ENCODE peak calls at places on chromosomes 5 and 9, in eight cellular contexts. One of them, this sample, is unnamed.

GRCh38 chr5:115820846-115821245 is 4.4 kb upstream of the CDO1 start:
- DNase-seq in MM.1S: no peak
- DNase-seq in adrenal gland: no peak
- DNase-seq in brain microvascular endothelial cell: no peak
- DNase-seq in CD4-positive, alpha-beta T cell: no peak
- DNase-seq in HCT116: no peak
- DNase-seq in OCI-LY7: no peak
- DNase-seq in PC-9: no peak
- DNase-seq in this sample: no peak

GRCh38 chr9:107929439-107929838 is 439.9 kb upstream of the KLF4 start:
- DNase-seq in MM.1S: no peak
- DNase-seq in adrenal gland: peak; percentile 70
- DNase-seq in HCT116: no peak
- DNase-seq in OCI-LY7: no peak
- DNase-seq in CD4-positive, alpha-beta T cell: no peak
- DNase-seq in brain microvascular endothelial cell: peak; percentile 16
- DNase-seq in PC-9: no peak
- DNase-seq in this sample: peak; percentile 68

GRCh38 chr5:108461628-108462367 is 79.9 kb upstream of the FBXL17 start:
- DNase-seq in MM.1S: peak; percentile 22
- DNase-seq in PC-9: no peak
- DNase-seq in adrenal gland: no peak
- DNase-seq in brain microvascular endothelial cell: peak; percentile 76
- DNase-seq in CD4-positive, alpha-beta T cell: no peak
- DNase-seq in OCI-LY7: no peak
- DNase-seq in HCT116: no peak
- DNase-seq in this sample: peak; percentile 21

GRCh38 chr9:119284118-119284517 is 85.1 kb downstream of the BRINP1 start:
- DNase-seq in brain microvascular endothelial cell: no peak
- DNase-seq in OCI-LY7: no peak
- DNase-seq in CD4-positive, alpha-beta T cell: no peak
- DNase-seq in HCT116: no peak
- DNase-seq in MM.1S: no peak
- DNase-seq in adrenal gland: no peak
- DNase-seq in PC-9: no peak
- DNase-seq in this sample: no peak

GRCh38 chr5:61916621-61917620 is 389.1 kb upstream of the KIF2A start:
- DNase-seq in adrenal gland: no peak
- DNase-seq in CD4-positive, alpha-beta T cell: no peak
- DNase-seq in OCI-LY7: no peak
- DNase-seq in HCT116: no peak
- DNase-seq in MM.1S: no peak
- DNase-seq in PC-9: no peak
- DNase-seq in brain microvascular endothelial cell: no peak
- DNase-seq in this sample: peak; percentile 100

GRCh38 chr5:111580956-111581355 is 68.6 kb upstream of the STARD4 start:
- DNase-seq in adrenal gland: no peak
- DNase-seq in MM.1S: no peak
- DNase-seq in OCI-LY7: no peak
- DNase-seq in HCT116: no peak
- DNase-seq in CD4-positive, alpha-beta T cell: no peak
- DNase-seq in brain microvascular endothelial cell: no peak
- DNase-seq in PC-9: no peak
- DNase-seq in this sample: no peak

GRCh38 chr5:41402845-41403244 is 107.6 kb downstream of the PLCXD3 start:
- DNase-seq in OCI-LY7: no peak
- DNase-seq in brain microvascular endothelial cell: no peak
- DNase-seq in PC-9: no peak
- DNase-seq in HCT116: no peak
- DNase-seq in MM.1S: no peak
- DNase-seq in adrenal gland: no peak
- DNase-seq in CD4-positive, alpha-beta T cell: no peak
- DNase-seq in this sample: no peak

GRCh38 chr5:179623001-179623905 is at the start of gene HNRNPH1:
- DNase-seq in MM.1S: peak; percentile 99
- DNase-seq in OCI-LY7: peak; percentile 98
- DNase-seq in PC-9: peak; percentile 93
- DNase-seq in brain microvascular endothelial cell: peak; percentile 98
- DNase-seq in adrenal gland: peak; percentile 99
- DNase-seq in CD4-positive, alpha-beta T cell: peak; percentile 98
- DNase-seq in HCT116: peak; percentile 97
- DNase-seq in this sample: peak; percentile 96

GRCh38 chr9:29416204-29416603 is 1842.9 kb upstream of the C9orf72 start:
- DNase-seq in adrenal gland: no peak
- DNase-seq in MM.1S: no peak
- DNase-seq in OCI-LY7: no peak
- DNase-seq in PC-9: no peak
- DNase-seq in brain microvascular endothelial cell: no peak
- DNase-seq in CD4-positive, alpha-beta T cell: no peak
- DNase-seq in HCT116: no peak
- DNase-seq in this sample: no peak

GRCh38 chr9:111815200-111816070 is 20.7 kb upstream of the SHOC1 start:
- DNase-seq in brain microvascular endothelial cell: no peak
- DNase-seq in MM.1S: no peak
- DNase-seq in PC-9: no peak
- DNase-seq in OCI-LY7: no peak
- DNase-seq in adrenal gland: no peak
- DNase-seq in HCT116: no peak
- DNase-seq in CD4-positive, alpha-beta T cell: no peak
- DNase-seq in this sample: no peak

GRCh38 chr9:419571-420156 is 205.0 kb downstream of the DOCK8 start:
- DNase-seq in MM.1S: no peak
- DNase-seq in CD4-positive, alpha-beta T cell: no peak
- DNase-seq in OCI-LY7: no peak
- DNase-seq in PC-9: peak; percentile 97
- DNase-seq in brain microvascular endothelial cell: peak; percentile 12
- DNase-seq in HCT116: no peak
- DNase-seq in adrenal gland: no peak
- DNase-seq in this sample: peak; percentile 23

GRCh38 chr9:85258229-85258628 is 483.5 kb downstream of the AGTPBP1 start:
- DNase-seq in MM.1S: no peak
- DNase-seq in PC-9: no peak
- DNase-seq in adrenal gland: no peak
- DNase-seq in CD4-positive, alpha-beta T cell: no peak
- DNase-seq in brain microvascular endothelial cell: no peak
- DNase-seq in OCI-LY7: no peak
- DNase-seq in HCT116: no peak
- DNase-seq in this sample: no peak

GRCh38 chr5:172954277-172954676 is 4.9 kb upstream of the RPL26L1 start:
- DNase-seq in OCI-LY7: no peak
- DNase-seq in HCT116: no peak
- DNase-seq in CD4-positive, alpha-beta T cell: no peak
- DNase-seq in brain microvascular endothelial cell: no peak
- DNase-seq in MM.1S: no peak
- DNase-seq in adrenal gland: no peak
- DNase-seq in PC-9: no peak
- DNase-seq in this sample: no peak

GRCh38 chr5:10797246-10797645 is 36.2 kb upstream of the DAP start:
- DNase-seq in CD4-positive, alpha-beta T cell: no peak
- DNase-seq in HCT116: no peak
- DNase-seq in PC-9: peak; percentile 12
- DNase-seq in MM.1S: no peak
- DNase-seq in OCI-LY7: no peak
- DNase-seq in adrenal gland: no peak
- DNase-seq in brain microvascular endothelial cell: no peak
- DNase-seq in this sample: peak; percentile 55

GRCh38 chr5:68932830-68933434 is 160.9 kb upstream of the SLC30A5 start:
- DNase-seq in OCI-LY7: peak; percentile 80
- DNase-seq in HCT116: peak; percentile 7
- DNase-seq in CD4-positive, alpha-beta T cell: no peak
- DNase-seq in adrenal gland: peak; percentile 12
- DNase-seq in PC-9: no peak
- DNase-seq in MM.1S: no peak
- DNase-seq in brain microvascular endothelial cell: no peak
- DNase-seq in this sample: no peak

GRCh38 chr5:143364061-143364460 is 39.4 kb downstream of the NR3C1 start:
- DNase-seq in brain microvascular endothelial cell: no peak
- DNase-seq in PC-9: no peak
- DNase-seq in MM.1S: no peak
- DNase-seq in CD4-positive, alpha-beta T cell: no peak
- DNase-seq in HCT116: no peak
- DNase-seq in adrenal gland: no peak
- DNase-seq in OCI-LY7: no peak
- DNase-seq in this sample: no peak

GRCh38 chr9:38039090-38039906 is 29.7 kb downstream of the SHB start:
- DNase-seq in brain microvascular endothelial cell: peak; percentile 33
- DNase-seq in HCT116: peak; percentile 42
- DNase-seq in PC-9: peak; percentile 86
- DNase-seq in OCI-LY7: no peak
- DNase-seq in CD4-positive, alpha-beta T cell: no peak
- DNase-seq in MM.1S: no peak
- DNase-seq in adrenal gland: no peak
- DNase-seq in this sample: no peak
- H3K27ac ChIP-seq in brain microvascular endothelial cell: peak overlapping the region; percentile 54
- H3K27ac ChIP-seq in HCT116: peak overlapping the region; percentile 50
- H3K27ac ChIP-seq in PC-9: peak overlapping the region; percentile 93
- H3K27ac ChIP-seq in OCI-LY7: no peak overlapping the region
- H3K27ac ChIP-seq in CD4-positive, alpha-beta T cell: no peak overlapping the region
- H3K27ac ChIP-seq in MM.1S: no peak overlapping the region
- H3K27ac ChIP-seq in adrenal gland: no peak overlapping the region
- H3K27ac ChIP-seq in this sample: no peak overlapping the region

GRCh38 chr5:139869042-139869790 is 73.6 kb downstream of the PSD2 start:
- DNase-seq in HCT116: no peak
- DNase-seq in adrenal gland: no peak
- DNase-seq in CD4-positive, alpha-beta T cell: no peak
- DNase-seq in brain microvascular endothelial cell: no peak
- DNase-seq in PC-9: peak; percentile 43
- DNase-seq in OCI-LY7: no peak
- DNase-seq in MM.1S: no peak
- DNase-seq in this sample: no peak

GRCh38 chr5:139870677-139871076 is 75.1 kb downstream of the PSD2 start:
- DNase-seq in CD4-positive, alpha-beta T cell: no peak
- DNase-seq in PC-9: no peak
- DNase-seq in adrenal gland: no peak
- DNase-seq in OCI-LY7: no peak
- DNase-seq in brain microvascular endothelial cell: no peak
- DNase-seq in MM.1S: no peak
- DNase-seq in HCT116: no peak
- DNase-seq in this sample: no peak

GRCh38 chr5:139871624-139872023 is 76.0 kb downstream of the PSD2 start:
- DNase-seq in CD4-positive, alpha-beta T cell: no peak
- DNase-seq in OCI-LY7: no peak
- DNase-seq in MM.1S: no peak
- DNase-seq in HCT116: no peak
- DNase-seq in brain microvascular endothelial cell: no peak
- DNase-seq in adrenal gland: no peak
- DNase-seq in PC-9: no peak
- DNase-seq in this sample: peak; percentile 16

GRCh38 chr5:139873033-139873794 is 77.6 kb downstream of the PSD2 start:
- DNase-seq in OCI-LY7: no peak
- DNase-seq in PC-9: no peak
- DNase-seq in adrenal gland: no peak
- DNase-seq in HCT116: no peak
- DNase-seq in MM.1S: no peak
- DNase-seq in brain microvascular endothelial cell: no peak
- DNase-seq in CD4-positive, alpha-beta T cell: no peak
- DNase-seq in this sample: no peak

GRCh38 chr5:139872052-139872766 is 76.6 kb downstream of the PSD2 start:
- DNase-seq in HCT116: no peak
- DNase-seq in CD4-positive, alpha-beta T cell: no peak
- DNase-seq in MM.1S: no peak
- DNase-seq in OCI-LY7: no peak
- DNase-seq in brain microvascular endothelial cell: no peak
- DNase-seq in adrenal gland: no peak
- DNase-seq in PC-9: no peak
- DNase-seq in this sample: no peak
- TF ChIP-seq CTCF in HCT116: peak; percentile 35
- TF ChIP-seq CTCF in CD4-positive, alpha-beta T cell: no peak
- TF ChIP-seq CTCF in MM.1S: no peak
- TF ChIP-seq CTCF in OCI-LY7: peak; percentile 60
- TF ChIP-seq CTCF in brain microvascular endothelial cell: peak; percentile 36
- TF ChIP-seq CTCF in adrenal gland: no peak
- TF ChIP-seq CTCF in PC-9: no peak
- TF ChIP-seq CTCF in this sample: no peak

GRCh38 chr9:14705079-14705478 is 11.8 kb upstream of the ZDHHC21 start:
- DNase-seq in OCI-LY7: no peak
- DNase-seq in HCT116: no peak
- DNase-seq in MM.1S: no peak
- DNase-seq in PC-9: no peak
- DNase-seq in CD4-positive, alpha-beta T cell: no peak
- DNase-seq in adrenal gland: no peak
- DNase-seq in brain microvascular endothelial cell: no peak
- DNase-seq in this sample: no peak

GRCh38 chr9:14704281-14704680 is 11.0 kb upstream of the ZDHHC21 start:
- DNase-seq in HCT116: no peak
- DNase-seq in MM.1S: no peak
- DNase-seq in OCI-LY7: no peak
- DNase-seq in CD4-positive, alpha-beta T cell: no peak
- DNase-seq in adrenal gland: no peak
- DNase-seq in brain microvascular endothelial cell: no peak
- DNase-seq in PC-9: no peak
- DNase-seq in this sample: no peak

GRCh38 chr9:14710804-14711203 is 11.7 kb downstream of the CER1 start:
- DNase-seq in CD4-positive, alpha-beta T cell: no peak
- DNase-seq in brain microvascular endothelial cell: peak; percentile 73
- DNase-seq in HCT116: no peak
- DNase-seq in MM.1S: no peak
- DNase-seq in adrenal gland: no peak
- DNase-seq in OCI-LY7: no peak
- DNase-seq in PC-9: no peak
- DNase-seq in this sample: peak; percentile 89

GRCh38 chr9:14702200-14702599 is 9.0 kb upstream of the ZDHHC21 start:
- DNase-seq in HCT116: no peak
- DNase-seq in MM.1S: no peak
- DNase-seq in CD4-positive, alpha-beta T cell: no peak
- DNase-seq in PC-9: no peak
- DNase-seq in OCI-LY7: no peak
- DNase-seq in adrenal gland: no peak
- DNase-seq in brain microvascular endothelial cell: no peak
- DNase-seq in this sample: no peak

GRCh38 chr9:14706530-14707140 is 13.4 kb upstream of the ZDHHC21 start:
- DNase-seq in HCT116: no peak
- DNase-seq in brain microvascular endothelial cell: no peak
- DNase-seq in PC-9: no peak
- DNase-seq in CD4-positive, alpha-beta T cell: no peak
- DNase-seq in adrenal gland: no peak
- DNase-seq in MM.1S: no peak
- DNase-seq in OCI-LY7: peak; percentile 24
- DNase-seq in this sample: no peak
- H3K27ac ChIP-seq in HCT116: no peak overlapping the region
- H3K27ac ChIP-seq in brain microvascular endothelial cell: no peak overlapping the region
- H3K27ac ChIP-seq in PC-9: no peak overlapping the region
- H3K27ac ChIP-seq in CD4-positive, alpha-beta T cell: no peak overlapping the region
- H3K27ac ChIP-seq in adrenal gland: no peak overlapping the region
- H3K27ac ChIP-seq in MM.1S: no peak overlapping the region
- H3K27ac ChIP-seq in OCI-LY7: no peak overlapping the region
- H3K27ac ChIP-seq in this sample: no peak overlapping the region

GRCh38 chr5:90437663-90438062 is 28.1 kb upstream of the CETN3 start:
- DNase-seq in adrenal gland: no peak
- DNase-seq in MM.1S: no peak
- DNase-seq in CD4-positive, alpha-beta T cell: no peak
- DNase-seq in HCT116: no peak
- DNase-seq in OCI-LY7: no peak
- DNase-seq in PC-9: peak; percentile 82
- DNase-seq in brain microvascular endothelial cell: no peak
- DNase-seq in this sample: no peak

GRCh38 chr5:90434116-90434714 is 24.7 kb upstream of the CETN3 start:
- DNase-seq in brain microvascular endothelial cell: peak; percentile 47
- DNase-seq in adrenal gland: peak; percentile 42
- DNase-seq in HCT116: peak; percentile 31
- DNase-seq in OCI-LY7: peak; percentile 55
- DNase-seq in PC-9: no peak
- DNase-seq in MM.1S: peak; percentile 63
- DNase-seq in CD4-positive, alpha-beta T cell: peak; percentile 38
- DNase-seq in this sample: no peak

GRCh38 chr5:90440644-90441043 is 31.1 kb upstream of the CETN3 start:
- DNase-seq in CD4-positive, alpha-beta T cell: no peak
- DNase-seq in adrenal gland: no peak
- DNase-seq in PC-9: no peak
- DNase-seq in HCT116: no peak
- DNase-seq in MM.1S: no peak
- DNase-seq in brain microvascular endothelial cell: no peak
- DNase-seq in OCI-LY7: no peak
- DNase-seq in this sample: no peak

GRCh38 chr5:90438100-90438499 is 28.5 kb upstream of the CETN3 start:
- DNase-seq in OCI-LY7: no peak
- DNase-seq in HCT116: no peak
- DNase-seq in brain microvascular endothelial cell: no peak
- DNase-seq in PC-9: peak; percentile 82
- DNase-seq in CD4-positive, alpha-beta T cell: no peak
- DNase-seq in adrenal gland: no peak
- DNase-seq in MM.1S: no peak
- DNase-seq in this sample: no peak
- TF ChIP-seq CTCF in OCI-LY7: no peak
- TF ChIP-seq CTCF in HCT116: no peak
- TF ChIP-seq CTCF in brain microvascular endothelial cell: no peak
- TF ChIP-seq CTCF in PC-9: no peak
- TF ChIP-seq CTCF in CD4-positive, alpha-beta T cell: no peak
- TF ChIP-seq CTCF in adrenal gland: no peak
- TF ChIP-seq CTCF in MM.1S: no peak
- TF ChIP-seq CTCF in this sample: no peak

This sample was measured in foreskin keratinocyte.